ENCODE peak calls at places on chromosome 1, in nine cellular contexts. L, O, A, Z, C, I, H, E and J are unnamed samples.

GRCh38 chr1:35406103-35406502 is 137.6 kb downstream of the ZMYM4 start:
- DNase-seq in I (no peak), L (no peak), H (no peak), E (no peak), Z (no peak), C (no peak), O (no peak), A (no peak), J (no peak)

GRCh38 chr1:68384321-68384813 is 65.4 kb downstream of the RPE65 start:
- DNase-seq in Z (peak; percentile 33), H (no peak), E (peak; percentile 100), O (peak; percentile 100), A (no peak), L (no peak), C (no peak), I (peak; percentile 98), J (peak; percentile 93)

GRCh38 chr1:198638894-198639319 is at the start of gene PTPRC:
- DNase-seq in H (no peak), E (no peak), Z (no peak), A (no peak), C (no peak), I (no peak), O (no peak), L (peak; percentile 95), J (no peak)

GRCh38 chr1:214719207-214719606 is 116.2 kb downstream of the CENPF start:
- DNase-seq in A (no peak), H (no peak), L (no peak), C (no peak), Z (peak; percentile 29), O (no peak), I (no peak), E (no peak), J (no peak)

GRCh38 chr1:156813750-156814570 is 2.7 kb downstream of the SH2D2A start:
- DNase-seq in A (peak; percentile 59), L (peak; percentile 76), I (no peak), O (peak; percentile 43), E (no peak), Z (peak; percentile 92), H (peak; percentile 62), C (peak; percentile 35), J (no peak)

GRCh38 chr1:89736937-89737733 is 83.7 kb upstream of the LRRC8D start:
- DNase-seq in H (no peak), C (no peak), E (no peak), Z (no peak), L (no peak), A (no peak), I (no peak), O (peak; percentile 25), J (no peak)

GRCh38 chr1:87600848-87601247 is 272.2 kb downstream of the LMO4 start:
- DNase-seq in O (no peak), A (no peak), L (peak; percentile 35), Z (no peak), I (peak; percentile 4), E (peak; percentile 4), C (no peak), H (no peak), J (no peak)

GRCh38 chr1:16124377-16125087 is 31.3 kb downstream of the EPHA2 start:
- DNase-seq in E (peak; percentile 26), I (no peak), L (no peak), C (peak; percentile 10), Z (no peak), A (no peak), H (no peak), O (no peak), J (no peak)

GRCh38 chr1:1777950-1778826 is at the start of gene NADK:
- DNase-seq in L (peak; percentile 71), Z (peak; percentile 89), A (peak; percentile 71), E (peak; percentile 56), O (peak; percentile 53), H (peak; percentile 66), I (no peak), C (peak; percentile 42), J (no peak)

GRCh38 chr1:214296860-214297699 is 16.1 kb downstream of the SMYD2 start:
- DNase-seq in E (peak; percentile 93), C (no peak), I (no peak), A (no peak), H (no peak), L (no peak), Z (no peak), O (peak; percentile 86), J (no peak)

GRCh38 chr1:59474496-59474895 is 177.6 kb downstream of the FGGY start:
- DNase-seq in E (no peak), O (no peak), C (no peak), Z (no peak), I (no peak), H (no peak), L (no peak), A (no peak), J (no peak)

GRCh38 chr1:21652101-21652936 is 16.8 kb downstream of the RAP1GAP start:
- DNase-seq in C (no peak), E (no peak), O (no peak), L (no peak), Z (no peak), A (no peak), H (no peak), I (no peak), J (no peak)

GRCh38 chr1:193358419-193358818 is 172.0 kb upstream of the B3GALT2 start:
- DNase-seq in I (no peak), H (no peak), A (no peak), E (no peak), C (no peak), L (no peak), Z (no peak), O (no peak), J (no peak)

GRCh38 chr1:167645161-167645560 is 15.1 kb downstream of the RCSD1 start:
- DNase-seq in Z (no peak), A (no peak), O (no peak), I (no peak), L (no peak), C (no peak), E (no peak), H (no peak), J (no peak)

GRCh38 chr1:20359451-20360330 is 69.0 kb downstream of the VWA5B1 start:
- DNase-seq in Z (no peak), I (no peak), L (peak; percentile 35), E (peak; percentile 28), O (no peak), H (peak; percentile 25), C (no peak), A (peak; percentile 6), J (no peak)

GRCh38 chr1:27392778-27393635 is 585 bp downstream of the GPR3 start:
- DNase-seq in H (no peak), L (no peak), I (no peak), E (no peak), O (peak; percentile 5), C (no peak), A (no peak), Z (no peak), J (no peak)

GRCh38 chr1:232127190-232127589 is 500.6 kb downstream of the DISC1 start:
- DNase-seq in L (peak; percentile 38), A (no peak), Z (no peak), O (peak; percentile 88), E (peak; percentile 94), H (no peak), I (no peak), C (no peak), J (no peak)

GRCh38 chr1:56911098-56911497 is 54.7 kb downstream of the C8B start:
- DNase-seq in O (peak; percentile 76), E (peak; percentile 75), A (no peak), I (peak; percentile 59), L (no peak), H (no peak), C (no peak), Z (no peak), J (no peak)

GRCh38 chr1:53572061-53572801 is 113.0 kb downstream of the DMRTB1 start:
- DNase-seq in E (peak; percentile 98), A (no peak), I (no peak), L (no peak), O (peak; percentile 60), C (peak; percentile 66), H (no peak), Z (peak; percentile 66), J (no peak)

GRCh38 chr1:1778827-1779675 is 781 bp upstream of the NADK start:
- DNase-seq in I (no peak), L (peak; percentile 70), E (peak; percentile 75), C (peak; percentile 58), A (peak; percentile 66), O (no peak), Z (peak; percentile 84), H (peak; percentile 73), J (no peak)

GRCh38 chr1:205396972-205397616 is 24.8 kb downstream of the LEMD1 start:
- DNase-seq in A (no peak), H (no peak), E (peak; percentile 53), O (peak; percentile 31), L (peak; percentile 34), C (peak; percentile 89), Z (peak; percentile 83), I (no peak), J (peak; percentile 2)

GRCh38 chr1:207990455-207990854 is 79.5 kb upstream of the CD34 start:
- DNase-seq in L (no peak), Z (no peak), C (no peak), O (no peak), A (no peak), E (no peak), H (no peak), I (no peak), J (no peak)

GRCh38 chr1:94094466-94095111 is 26.4 kb downstream of the ABCA4 start:
- DNase-seq in L (no peak), O (no peak), H (no peak), Z (no peak), A (no peak), I (no peak), C (no peak), E (peak; percentile 76), J (peak; percentile 90)

GRCh38 chr1:28594661-28595411 is 2.8 kb downstream of the RAB42 start:
- DNase-seq in A (no peak), H (no peak), C (no peak), L (no peak), E (peak; percentile 95), I (no peak), O (no peak), Z (no peak), J (peak; percentile 63)

GRCh38 chr1:203325418-203326091 is 20.2 kb downstream of the BTG2 start:
- DNase-seq in E (no peak), A (no peak), C (peak; percentile 99), O (no peak), H (no peak), L (no peak), Z (no peak), I (no peak), J (no peak)

GRCh38 chr1:64940026-64940425 is 26.3 kb downstream of the JAK1 start:
- DNase-seq in I (no peak), E (no peak), L (no peak), O (no peak), A (no peak), Z (no peak), C (no peak), H (no peak), J (no peak)

GRCh38 chr1:185632659-185633428 is 101.3 kb upstream of the HMCN1 start:
- DNase-seq in E (peak; percentile 59), H (no peak), Z (no peak), L (no peak), O (no peak), I (no peak), A (no peak), C (no peak), J (no peak)

GRCh38 chr1:203450541-203451149 is 25.0 kb upstream of the PRELP start:
- DNase-seq in H (no peak), I (no peak), A (no peak), C (no peak), Z (peak; percentile 40), L (no peak), E (no peak), O (no peak), J (no peak)

GRCh38 chr1:182752077-182752826 is 37.3 kb upstream of the NPL start:
- DNase-seq in H (no peak), L (no peak), A (no peak), Z (peak; percentile 33), O (peak; percentile 15), C (no peak), E (no peak), I (no peak), J (no peak)

GRCh38 chr1:85550784-85551516 is 29.6 kb upstream of the CCN1 start:
- DNase-seq in A (no peak), Z (no peak), H (no peak), C (no peak), I (peak; percentile 29), L (no peak), O (peak; percentile 41), E (peak; percentile 93), J (no peak)

GRCh38 chr1:218521414-218522169 is 176.5 kb downstream of the TGFB2 start:
- DNase-seq in H (no peak), L (peak; percentile 32), O (peak; percentile 58), E (peak; percentile 63), I (peak; percentile 31), C (no peak), A (no peak), Z (peak; percentile 65), J (no peak)